ENCODE peak calls at places on chromosomes 7 and 10, in four cellular contexts. W, H, T and M are unnamed samples.

GRCh38 chr7:84193787-84194186 is 802 bp downstream of the SEMA3A start:
- DNase-seq in H (no peak), T (no peak), W (no peak), M (no peak)

GRCh38 chr10:80459047-80459865 is 5.1 kb downstream of the TSPAN14 start:
- DNase-seq in T (peak; percentile 73), W (peak; percentile 96), H (peak; percentile 90), M (peak; percentile 58)

GRCh38 chr10:110141747-110142625 is 65.4 kb upstream of the MXI1 start:
- DNase-seq in W (no peak), H (peak; percentile 92), T (no peak), M (no peak)

GRCh38 chr7:106053109-106053508 is 59.0 kb downstream of the SYPL1 start:
- DNase-seq in H (no peak), W (no peak), T (no peak), M (no peak)

GRCh38 chr7:14673202-14673601 is 229.3 kb downstream of the DGKB start:
- DNase-seq in W (no peak), T (no peak), H (no peak), M (no peak)

GRCh38 chr7:25260862-25261454 is 32.7 kb upstream of the NPVF start:
- DNase-seq in H (peak; percentile 79), W (no peak), T (no peak), M (peak; percentile 14)

GRCh38 chr10:63976538-63976937 is 455.3 kb downstream of the REEP3 start:
- DNase-seq in H (peak; percentile 54), W (peak; percentile 67), T (no peak), M (peak; percentile 49)

GRCh38 chr10:99329891-99330674 is 927 bp downstream of the CNNM1 start:
- DNase-seq in T (no peak), H (no peak), W (no peak), M (peak; percentile 15)

GRCh38 chr7:8070451-8071180 is 102.0 kb downstream of the GLCCI1 start:
- DNase-seq in T (no peak), H (no peak), W (no peak), M (no peak)

GRCh38 chr7:101474178-101474577 is 111.5 kb downstream of the COL26A1 start:
- DNase-seq in W (no peak), T (no peak), H (no peak), M (no peak)

GRCh38 chr7:1927942-1928341 is 257.9 kb downstream of the ELFN1 start:
- DNase-seq in H (no peak), W (no peak), T (no peak), M (no peak)

GRCh38 chr7:17042211-17042610 is 160.4 kb upstream of the AGR3 start:
- DNase-seq in H (no peak), W (no peak), T (no peak), M (no peak)

GRCh38 chr7:122881324-122881723 is 4.9 kb downstream of the CADPS2 start:
- DNase-seq in H (no peak), W (no peak), T (no peak), M (no peak)

GRCh38 chr7:132145466-132145865 is 430.8 kb downstream of the PLXNA4 start:
- DNase-seq in T (no peak), H (no peak), W (no peak), M (no peak)

GRCh38 chr10:62037166-62037831 is 135.8 kb downstream of the ARID5B start:
- DNase-seq in W (no peak), T (no peak), H (no peak), M (no peak)

GRCh38 chr7:75650062-75650461 is 88.7 kb downstream of the HIP1 start:
- DNase-seq in T (no peak), W (peak; percentile 45), H (no peak), M (no peak)

GRCh38 chr7:114988755-114989154 is 66.9 kb downstream of the MDFIC start:
- DNase-seq in T (no peak), W (no peak), H (no peak), M (no peak)

GRCh38 chr7:106377847-106378361 is 93.1 kb upstream of the NAMPT start:
- DNase-seq in H (no peak), T (no peak), W (no peak), M (no peak)

GRCh38 chr7:157228864-157229422 is 90.2 kb downstream of the UBE3C start:
- DNase-seq in T (no peak), W (peak; percentile 57), H (peak; percentile 20), M (no peak)

GRCh38 chr10:102003541-102003940 is 52.4 kb downstream of the ARMH3 start:
- DNase-seq in H (no peak), W (no peak), T (no peak), M (no peak)

GRCh38 chr10:101050206-101051069 is 11.4 kb upstream of the KAZALD1 start:
- DNase-seq in W (peak; percentile 82), H (peak; percentile 64), T (no peak), M (peak; percentile 78)

GRCh38 chr10:73591578-73591902 is 398 bp upstream of the USP54 start:
- DNase-seq in W (no peak), T (no peak), H (no peak), M (no peak)

GRCh38 chr10:538895-539294 is 150.6 kb downstream of the DIP2C start:
- DNase-seq in T (no peak), H (no peak), W (no peak), M (no peak)

GRCh38 chr7:129789652-129790051 is 163.1 kb downstream of the UBE2H start:
- DNase-seq in W (no peak), T (no peak), H (no peak), M (no peak)

GRCh38 chr10:33776419-33776818 is 442.0 kb upstream of the NRP1 start:
- DNase-seq in T (peak; percentile 23), W (no peak), H (no peak), M (no peak)

GRCh38 chr7:127782075-127782474 is 130.1 kb downstream of the SND1 start:
- DNase-seq in H (no peak), T (no peak), W (no peak), M (no peak)

GRCh38 chr10:62844280-62845011 is 28.3 kb upstream of the EGR2 start:
- DNase-seq in H (no peak), T (no peak), W (no peak), M (no peak)

GRCh38 chr10:110755781-110756180 is 111.6 kb downstream of the RBM20 start:
- DNase-seq in W (no peak), T (no peak), H (no peak), M (no peak)

GRCh38 chr10:101816913-101817541 is 1.2 kb downstream of the OGA start:
- DNase-seq in H (no peak), W (no peak), T (no peak), M (no peak)

GRCh38 chr7:41915861-41916260 is 213.0 kb upstream of the INHBA start:
- DNase-seq in H (no peak), T (no peak), W (no peak), M (no peak)

DNA sequence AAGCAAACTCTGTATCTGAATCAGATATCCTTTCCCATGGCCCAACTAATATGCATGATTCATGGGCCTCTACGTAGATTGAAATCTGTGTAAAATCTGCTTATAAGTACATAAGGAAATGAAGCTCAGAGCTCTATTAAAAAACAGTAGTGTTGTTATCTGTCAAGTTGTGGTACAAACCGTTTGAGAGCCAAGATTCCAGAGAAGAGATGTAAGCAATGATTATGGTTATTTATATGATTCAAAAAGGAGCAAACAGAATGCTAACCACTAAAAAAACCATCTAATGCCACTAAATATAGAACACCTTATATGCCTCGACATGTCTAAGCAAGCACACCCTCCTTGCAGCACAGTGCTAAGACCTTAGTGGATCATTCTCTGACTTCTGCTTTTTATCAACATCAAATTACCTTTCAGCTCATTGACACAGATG is 26.6 kb downstream of the RPP38 start:
- DNase-seq in H (no peak), T (no peak), W (no peak), M (no peak)
- TF ChIP-seq POLR2AphosphoS5 in H (no peak), T (no peak), W (no peak), M (no peak)

DNA sequence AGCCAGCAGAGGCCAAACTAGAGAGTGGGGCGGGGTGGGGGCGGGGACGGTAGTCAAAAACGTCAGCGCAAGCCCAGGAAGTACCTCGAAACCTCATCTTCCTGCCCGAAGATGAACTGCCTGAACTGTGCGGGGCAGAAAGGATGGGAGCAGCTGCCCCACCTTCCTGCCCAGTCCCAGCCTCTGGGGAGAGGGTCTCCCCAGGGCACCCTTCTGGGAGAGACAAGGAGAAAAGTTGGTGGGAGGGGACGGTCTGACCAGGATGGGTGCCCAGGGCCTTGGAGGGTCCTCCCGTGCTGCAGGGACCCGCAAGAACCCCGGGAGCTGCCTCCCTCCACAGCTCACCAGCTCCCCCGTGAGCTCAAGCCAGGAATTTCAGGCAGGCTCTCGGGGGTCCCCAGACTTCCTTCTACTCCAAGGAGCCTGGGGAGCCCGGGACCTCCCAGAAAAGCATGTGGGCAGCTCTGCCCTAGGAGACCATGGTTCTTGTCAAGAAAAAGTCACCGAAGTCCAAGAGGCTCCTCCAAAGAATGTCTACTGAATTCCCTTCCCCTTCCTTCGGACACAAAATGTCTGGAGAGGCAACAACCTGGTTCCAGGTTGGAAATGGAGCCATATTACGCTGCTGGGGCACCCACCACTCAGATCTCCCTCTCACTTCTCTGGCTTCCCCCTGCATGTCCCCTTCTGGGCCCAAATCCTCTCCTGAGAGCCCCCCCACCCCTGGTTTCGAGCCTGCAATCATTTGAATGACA is 52.8 kb downstream of the RGS10 start:
- DNase-seq in W (peak; percentile 46), T (no peak), H (peak; percentile 47), M (peak; percentile 71)
- TF ChIP-seq SPI1 in W (no peak), T (no peak), H (no peak), M (no peak)

GRCh38 chr7:158446706-158447105 is 140.9 kb downstream of the PTPRN2 start:
- DNase-seq in H (no peak), T (no peak), W (no peak), M (no peak)
- TF ChIP-seq POLR2AphosphoS5 in H (no peak), T (no peak), W (no peak), M (no peak)

GRCh38 chr7:92784935-92785334 is 51.4 kb downstream of the CDK6 start:
- DNase-seq in W (no peak), T (no peak), H (no peak), M (no peak)
- TF ChIP-seq SPI1 in W (no peak), T (no peak), H (no peak), M (no peak)

DNA sequence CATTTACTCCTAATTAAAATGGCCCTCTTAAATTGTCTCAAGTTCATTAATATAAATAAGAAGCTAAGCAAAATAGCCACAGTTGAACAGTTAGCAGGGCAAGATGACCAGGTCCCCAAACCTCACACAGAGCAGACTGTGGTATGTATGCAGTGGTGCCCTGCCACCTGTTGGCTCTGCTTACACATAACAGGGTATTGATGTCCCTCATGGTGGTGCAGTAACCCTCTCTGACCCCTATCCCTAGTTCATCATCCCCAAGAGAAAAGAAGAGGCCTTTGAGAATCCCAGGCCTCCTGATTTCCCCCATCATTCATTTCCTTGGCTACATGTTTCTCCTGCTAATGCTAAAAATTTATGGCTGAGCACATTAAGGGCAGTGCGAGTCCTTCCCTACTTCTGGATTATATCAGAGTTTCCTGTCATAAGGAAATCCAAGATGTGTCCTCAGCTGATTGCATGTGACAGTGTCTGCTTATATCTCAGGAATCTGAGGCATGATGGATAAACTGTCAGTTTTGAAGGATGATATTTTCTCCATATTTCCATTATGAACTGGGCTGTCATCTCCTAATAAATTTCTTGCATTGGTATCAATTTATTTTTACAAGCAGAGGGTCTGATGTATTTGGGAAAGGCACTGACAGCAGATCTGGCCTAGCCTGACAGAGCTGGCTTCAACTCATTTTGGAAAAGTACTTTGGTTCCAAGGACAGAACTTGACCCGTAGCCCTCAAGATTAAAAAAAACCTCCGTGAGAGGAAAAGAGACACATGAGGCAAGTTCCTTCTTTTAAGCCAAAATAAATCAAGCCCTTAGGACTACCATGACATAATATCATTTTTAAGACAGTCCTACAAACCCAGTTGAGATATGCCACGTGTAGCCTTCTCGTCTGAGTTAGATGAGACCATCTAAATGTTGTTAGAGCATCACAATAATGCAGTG is 880.6 kb downstream of the LRMDA start:
- DNase-seq in T (no peak), H (peak; percentile 50), W (peak; percentile 14), M (peak; percentile 13)
- TF ChIP-seq POLR2AphosphoS5 in T (no peak), H (no peak), W (no peak), M (no peak)

GRCh38 chr10:71312840-71313789 is 5.9 kb upstream of the SLC29A3 start:
- DNase-seq in W (peak; percentile 31), T (no peak), H (no peak), M (no peak)
- TF ChIP-seq SPI1 in W (no peak), T (no peak), H (no peak), M (no peak)

GRCh38 chr7:30485667-30486066 is 7.1 kb upstream of the NOD1 start:
- DNase-seq in T (no peak), H (no peak), W (no peak), M (no peak)
- TF ChIP-seq POLR2AphosphoS5 in T (no peak), H (no peak), W (no peak), M (no peak)